ENCODE peak calls at places on chromosomes 11 and 22, in seven cellular contexts. U is ovary, T is cardiac muscle cell, G is tibial nerve, I is uterus, A is A549, B is HCT116. N is an unnamed sample.
A peak's percentile ranks its signal among the peaks of the same experiment; 100 is the strongest.

GRCh38 chr11:75563978-75564552 is 2.0 kb downstream of the SERPINH1 start:
- DNase-seq in B (no peak), U (peak; percentile 84), T (peak; percentile 91), A (no peak), I (peak; percentile 80), G (peak; percentile 39), N (no peak)

GRCh38 chr11:1153951-1154487 is 3.7 kb upstream of the MUC5AC start:
- DNase-seq in U (peak; percentile 36), I (no peak), T (peak; percentile 93), B (peak; percentile 63), G (peak; percentile 7), A (peak; percentile 99), N (peak; percentile 48)

GRCh38 chr11:29173660-29174062 is 843.2 kb downstream of the KCNA4 start:
- DNase-seq in I (no peak), U (no peak), G (no peak), T (peak; percentile 78), A (peak; percentile 78), B (peak; percentile 12), N (peak; percentile 52)

GRCh38 chr22:25482091-25482760 is 82.2 kb upstream of the GRK3 start:
- DNase-seq in G (no peak), A (no peak), B (no peak), T (no peak), U (no peak), I (no peak), N (no peak)

GRCh38 chr22:33050614-33051230 is 7.5 kb downstream of the SYN3 start:
- DNase-seq in B (no peak), U (no peak), I (no peak), T (no peak), A (no peak), G (no peak), N (no peak)

GRCh38 chr11:46272816-46273427 is 4.5 kb upstream of the CREB3L1 start:
- DNase-seq in U (peak; percentile 79), B (no peak), A (no peak), G (peak; percentile 45), I (peak; percentile 69), T (peak; percentile 79), N (no peak)

GRCh38 chr11:64918056-64918455 is 1.0 kb upstream of the ATG2A start:
- DNase-seq in T (peak; percentile 72), G (no peak), I (no peak), B (no peak), U (no peak), A (peak; percentile 32), N (no peak)

GRCh38 chr11:11279956-11280689 is 72.9 kb downstream of the CSNK2A3 start:
- DNase-seq in B (no peak), T (no peak), U (no peak), A (no peak), G (no peak), I (no peak), N (no peak)

GRCh38 chr11:130872102-130872501 is 44.2 kb downstream of the SNX19 start:
- DNase-seq in I (no peak), T (no peak), B (no peak), A (no peak), U (no peak), G (no peak), N (no peak)

GRCh38 chr11:125049393-125049792 is 13.7 kb upstream of the SLC37A2 start:
- DNase-seq in A (no peak), I (no peak), U (no peak), G (no peak), B (no peak), T (no peak), N (no peak)

GRCh38 chr22:26722159-26722558 is 64.8 kb downstream of the MIAT start:
- DNase-seq in G (no peak), A (peak; percentile 35), U (no peak), B (no peak), T (peak; percentile 29), I (no peak), N (no peak)

GRCh38 chr11:5639953-5640352 is 15.2 kb downstream of the TRIM34 start:
- DNase-seq in I (no peak), A (no peak), T (no peak), G (no peak), B (no peak), U (no peak), N (no peak)

GRCh38 chr11:66875376-66875775 is 18.5 kb downstream of the LRFN4 start:
- DNase-seq in U (no peak), G (no peak), B (no peak), I (no peak), T (no peak), A (no peak), N (no peak)

GRCh38 chr11:38524945-38525344 is 1926.9 kb upstream of the RAG2 start:
- DNase-seq in U (no peak), A (no peak), G (no peak), I (no peak), T (no peak), B (no peak), N (no peak)

GRCh38 chr22:17910561-17911311 is 113.6 kb downstream of the MICAL3 start:
- DNase-seq in G (peak; percentile 28), A (peak; percentile 45), U (peak; percentile 77), T (peak; percentile 83), I (peak; percentile 71), B (no peak), N (peak; percentile 94)

GRCh38 chr11:20042717-20043392 is 117.4 kb downstream of the DBX1 start:
- DNase-seq in G (no peak), T (no peak), I (no peak), B (no peak), U (no peak), A (no peak), N (no peak)

GRCh38 chr22:30209642-30210041 is 36.9 kb downstream of the LIF start:
- DNase-seq in I (no peak), A (no peak), T (no peak), G (no peak), B (no peak), U (no peak), N (no peak)

DNA sequence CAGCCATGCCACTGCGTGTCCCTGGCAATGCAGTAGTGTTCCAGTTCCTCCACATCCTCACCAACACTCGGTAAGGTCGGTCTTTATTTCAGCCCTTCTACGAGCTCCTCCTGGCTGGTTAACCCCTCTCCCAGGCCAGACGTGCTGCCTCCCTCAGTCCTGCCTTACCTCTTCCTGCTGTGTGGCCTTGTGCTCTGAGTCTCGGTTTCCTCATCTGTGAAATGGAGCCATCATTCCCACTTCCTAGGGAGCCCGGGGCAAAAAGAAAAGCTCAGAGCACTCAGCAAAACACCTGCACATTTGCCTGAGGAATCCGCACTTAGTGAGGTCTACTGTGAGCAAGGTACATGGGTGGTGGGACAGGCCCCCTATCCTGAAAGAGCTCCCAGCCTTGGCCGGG is 9.8 kb downstream of the TP53I11 start:
- DNase-seq in U (no peak), I (no peak), B (no peak), G (no peak), T (no peak), A (no peak), N (no peak)
- H3K4me3 ChIP-seq in U (no peak overlapping the region), I (no peak overlapping the region), B (no peak overlapping the region), G (no peak overlapping the region), T (no peak overlapping the region), A (no peak overlapping the region), N (no peak overlapping the region)

GRCh38 chr11:13012037-13012693 is 3.0 kb downstream of the RASSF10 start:
- DNase-seq in U (no peak), G (no peak), B (no peak), T (peak; percentile 27), A (no peak), I (no peak), N (peak; percentile 62)

GRCh38 chr11:13019313-13019712 is 10.2 kb downstream of the RASSF10 start:
- DNase-seq in B (no peak), G (no peak), T (no peak), U (no peak), I (no peak), A (no peak), N (no peak)

GRCh38 chr11:13015753-13016152 is 6.6 kb downstream of the RASSF10 start:
- DNase-seq in B (no peak), T (no peak), G (no peak), I (no peak), U (no peak), A (no peak), N (no peak)

GRCh38 chr11:13013054-13013488 is 4.0 kb downstream of the RASSF10 start:
- DNase-seq in B (no peak), T (no peak), U (no peak), G (no peak), A (peak; percentile 19), I (no peak), N (no peak)

GRCh38 chr11:13016415-13016814 is 7.3 kb downstream of the RASSF10 start:
- DNase-seq in G (no peak), T (no peak), I (no peak), A (peak; percentile 33), B (peak; percentile 13), U (no peak), N (no peak)
- TF ChIP-seq CTCF in G (no peak), T (no peak), I (no peak), A (peak; percentile 37), B (peak; percentile 14), U (no peak), N (no peak)

DNA sequence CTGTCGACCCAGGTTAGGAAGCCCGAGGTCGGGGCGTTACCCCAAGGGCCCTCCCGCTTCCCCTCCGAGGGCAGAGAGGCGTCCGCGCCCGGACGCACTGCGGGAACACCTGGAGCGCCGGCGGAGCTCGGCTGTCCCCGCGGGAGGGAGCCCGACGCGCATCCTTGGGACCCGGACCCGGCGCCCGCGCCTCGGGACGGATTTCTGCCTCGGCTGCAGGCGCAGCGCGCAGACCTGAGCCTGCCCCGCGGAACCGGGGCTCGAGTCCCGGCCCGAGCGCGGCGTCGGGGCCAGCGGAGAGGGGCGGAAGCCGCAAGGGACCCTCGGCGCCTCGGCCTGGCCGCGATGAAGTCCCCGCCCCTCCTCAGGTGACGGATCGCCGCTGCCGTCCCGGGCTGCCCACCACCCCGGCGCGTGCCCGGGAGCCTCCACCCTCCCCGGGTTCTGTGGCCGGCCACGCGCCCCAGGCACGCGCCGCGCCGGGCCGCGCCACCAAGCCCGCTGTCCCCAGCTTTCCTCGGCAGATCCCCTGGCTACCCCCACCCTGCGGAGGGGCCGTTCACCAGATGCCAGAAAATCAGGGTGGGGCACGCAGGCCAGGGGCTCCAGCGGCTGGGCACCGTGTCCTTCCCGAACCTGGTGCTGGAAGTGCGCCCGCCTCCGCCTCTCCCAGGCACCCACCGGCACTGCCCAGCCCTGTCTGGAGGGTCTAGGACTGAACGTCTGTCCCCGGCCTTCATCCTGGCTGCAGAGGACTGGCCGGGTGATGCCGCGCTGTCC is 407 bp downstream of the GLB1L3 start:
- DNase-seq in I (no peak), B (no peak), U (no peak), T (no peak), G (no peak), A (no peak), N (no peak)
- H3K4me3 ChIP-seq in I (peak overlapping the region; percentile 33), B (no peak overlapping the region), U (peak overlapping the region; percentile 30), T (peak overlapping the region; percentile 31), G (peak overlapping the region; percentile 17), A (peak overlapping the region; percentile 45), N (peak overlapping the region; percentile 27)

GRCh38 chr11:72812968-72813739 is 1.1 kb upstream of the ATG16L2 start:
- DNase-seq in B (peak; percentile 71), A (peak; percentile 86), I (no peak), U (peak; percentile 53), G (no peak), T (peak; percentile 59), N (no peak)

GRCh38 chr11:72816404-72816990 is 2.3 kb downstream of the ATG16L2 start:
- DNase-seq in G (no peak), I (no peak), A (no peak), T (no peak), B (no peak), U (no peak), N (no peak)

GRCh38 chr11:72814139-72814830 is at the start of gene ATG16L2:
- DNase-seq in G (peak; percentile 60), A (peak; percentile 90), U (peak; percentile 92), I (peak; percentile 88), T (peak; percentile 89), B (peak; percentile 68), N (no peak)

GRCh38 chr11:72813740-72814138 is 472 bp upstream of the ATG16L2 start:
- DNase-seq in B (peak; percentile 56), T (peak; percentile 83), G (peak; percentile 59), A (peak; percentile 89), U (no peak), I (no peak), N (no peak)

GRCh38 chr11:72814831-72815618 is 814 bp downstream of the ATG16L2 start:
- DNase-seq in B (peak; percentile 71), A (peak; percentile 86), G (no peak), I (no peak), T (peak; percentile 45), U (no peak), N (no peak)
- TF ChIP-seq CTCF in B (no peak), A (no peak), G (no peak), I (no peak), T (no peak), U (no peak), N (no peak)

N was measured in retinal pigment epithelial cell.